ENCODE peak calls at places on chromosomes 3 and 15, in eight cellular contexts. S is heart right ventricle, Y is A549, Q is mucosa of descending colon, F is HL-60, E is type B pancreatic cell, H is B cell, M is mesothelial cell of epicardium. C is an unnamed sample.

GRCh38 chr3:29757054-29757777 is 476.3 kb downstream of the RBMS3 start:
- DNase-seq in S (no peak), Y (no peak), Q (no peak), F (no peak), E (no peak), H (no peak), M (no peak), C (no peak)

GRCh38 chr3:48016336-48016973 is at the start of gene MAP4:
- DNase-seq in S (no peak), Y (peak), Q (no peak), F (no peak), E (no peak), H (no peak), M (no peak), C (no peak)

GRCh38 chr3:183699238-183699947 is 1.8 kb downstream of the YEATS2 start:
- DNase-seq in S (no peak), Y (no peak), Q (no peak), F (no peak), E (no peak), H (no peak), M (no peak), C (no peak)

GRCh38 chr3:45178131-45179023 is 32.2 kb upstream of the CDCP1 start:
- DNase-seq in S (no peak), Y (no peak), Q (no peak), F (no peak), E (no peak), H (no peak), M (no peak), C (peak)

GRCh38 chr15:34616613-34617012 is 33.2 kb upstream of the GOLGA8B start:
- DNase-seq in S (no peak), Y (peak), Q (no peak), F (no peak), E (no peak), H (no peak), M (no peak), C (no peak)

GRCh38 chr3:178603735-178604134 is 67.5 kb downstream of the KCNMB2 start:
- DNase-seq in S (no peak), Y (no peak), Q (no peak), F (no peak), E (no peak), H (no peak), M (no peak), C (no peak)

GRCh38 chr3:62604301-62604700 is 231.0 kb upstream of the FEZF2 start:
- DNase-seq in S (no peak), Y (peak), Q (no peak), F (no peak), E (no peak), H (no peak), M (no peak), C (no peak)

GRCh38 chr3:27080126-27080525 is 289.1 kb downstream of the NEK10 start:
- DNase-seq in S (no peak), Y (no peak), Q (no peak), F (no peak), E (no peak), H (no peak), M (no peak), C (no peak)

GRCh38 chr3:149371001-149371722 is 6.3 kb downstream of the TM4SF1 start:
- DNase-seq in S (no peak), Y (peak), Q (no peak), F (no peak), E (no peak), H (no peak), M (no peak), C (no peak)

GRCh38 chr15:82864967-82865366 is 55.5 kb downstream of the WHAMM start:
- DNase-seq in S (no peak), Y (no peak), Q (no peak), F (no peak), E (no peak), H (no peak), M (no peak), C (peak)

GRCh38 chr15:38176155-38176554 is 76.5 kb upstream of the SPRED1 start:
- DNase-seq in S (no peak), Y (no peak), Q (no peak), F (no peak), E (no peak), H (no peak), M (no peak), C (no peak)

GRCh38 chr3:122799322-122799721 is 4.5 kb downstream of the SLC49A4 start:
- DNase-seq in S (no peak), Y (no peak), Q (no peak), F (no peak), E (no peak), H (no peak), M (no peak), C (no peak)

GRCh38 chr15:27638950-27639349 is 460.2 kb downstream of the OCA2 start:
- DNase-seq in S (no peak), Y (no peak), Q (no peak), F (no peak), E (no peak), H (no peak), M (no peak), C (no peak)

GRCh38 chr15:44034933-44035624 is 160.0 kb downstream of the FRMD5 start:
- DNase-seq in S (no peak), Y (no peak), Q (no peak), F (no peak), E (no peak), H (no peak), M (no peak), C (no peak)

GRCh38 chr3:124131158-124132115 is 139.5 kb upstream of the ROPN1 start:
- DNase-seq in S (no peak), Y (no peak), Q (no peak), F (no peak), E (no peak), H (no peak), M (no peak), C (no peak)

GRCh38 chr15:89496155-89497098 is at the start of gene RHCG:
- DNase-seq in S (no peak), Y (peak), Q (no peak), F (no peak), E (no peak), H (no peak), M (no peak), C (no peak)

GRCh38 chr3:171230857-171231256 is 204.3 kb upstream of the SLC2A2 start:
- DNase-seq in S (no peak), Y (no peak), Q (no peak), F (no peak), E (no peak), H (no peak), M (no peak), C (no peak)

GRCh38 chr3:12224181-12225147 is 64.4 kb upstream of the PPARG start:
- DNase-seq in S (no peak), Y (peak), Q (peak), F (no peak), E (no peak), H (no peak), M (no peak), C (no peak)

GRCh38 chr3:64184621-64185020 is 40.6 kb downstream of the PRICKLE2 start:
- DNase-seq in S (no peak), Y (peak), Q (no peak), F (no peak), E (no peak), H (no peak), M (no peak), C (no peak)

GRCh38 chr3:157282261-157283191 is 122.6 kb upstream of the CCNL1 start:
- DNase-seq in S (no peak), Y (no peak), Q (no peak), F (no peak), E (no peak), H (no peak), M (no peak), C (no peak)

GRCh38 chr3:139202226-139202958 is 141.4 kb upstream of the MRPS22 start:
- DNase-seq in S (no peak), Y (peak), Q (peak), F (no peak), E (no peak), H (no peak), M (no peak), C (no peak)

GRCh38 chr3:127218457-127218922 is 25.6 kb downstream of the PRR23E start:
- DNase-seq in S (no peak), Y (no peak), Q (no peak), F (no peak), E (no peak), H (no peak), M (no peak), C (peak)

GRCh38 chr3:10941972-10942371 is 50.6 kb upstream of the SLC6A1 start:
- DNase-seq in S (no peak), Y (no peak), Q (no peak), F (no peak), E (no peak), H (no peak), M (no peak), C (no peak)

GRCh38 chr3:175338775-175339535 is 479.8 kb downstream of the NAALADL2 start:
- DNase-seq in S (no peak), Y (peak), Q (no peak), F (no peak), E (no peak), H (no peak), M (no peak), C (no peak)

GRCh38 chr15:74793135-74794028 is 11.5 kb downstream of the CSK start:
- DNase-seq in S (no peak), Y (no peak), Q (no peak), F (no peak), E (no peak), H (peak), M (no peak), C (no peak)
- TF ChIP-seq CTCF in S (peak), Y (no peak), Q (no peak), F (peak), E (peak), H (peak), M (no peak), C (peak)

GRCh38 chr15:70095387-70096214 is 2.1 kb downstream of the TLE3 start:
- DNase-seq in S (peak), Y (no peak), Q (peak), F (no peak), E (peak), H (peak), M (no peak), C (no peak)
- TF ChIP-seq CTCF in S (peak), Y (no peak), Q (no peak), F (no peak), E (peak), H (peak), M (no peak), C (no peak)

GRCh38 chr15:74726774-74727164 is 1.4 kb upstream of the CYP1A1 start:
- DNase-seq in S (peak), Y (no peak), Q (no peak), F (no peak), E (no peak), H (no peak), M (no peak), C (no peak)

GRCh38 chr15:74725241-74725774 is at the start of gene CYP1A1:
- DNase-seq in S (peak), Y (no peak), Q (peak), F (no peak), E (no peak), H (no peak), M (no peak), C (no peak)

GRCh38 chr15:74727727-74728126 is 2.4 kb upstream of the CYP1A1 start:
- DNase-seq in S (peak), Y (no peak), Q (no peak), F (no peak), E (no peak), H (peak), M (no peak), C (no peak)

GRCh38 chr15:74724570-74725240 is 623 bp downstream of the CYP1A1 start:
- DNase-seq in S (no peak), Y (no peak), Q (no peak), F (no peak), E (no peak), H (no peak), M (no peak), C (no peak)

DNA sequence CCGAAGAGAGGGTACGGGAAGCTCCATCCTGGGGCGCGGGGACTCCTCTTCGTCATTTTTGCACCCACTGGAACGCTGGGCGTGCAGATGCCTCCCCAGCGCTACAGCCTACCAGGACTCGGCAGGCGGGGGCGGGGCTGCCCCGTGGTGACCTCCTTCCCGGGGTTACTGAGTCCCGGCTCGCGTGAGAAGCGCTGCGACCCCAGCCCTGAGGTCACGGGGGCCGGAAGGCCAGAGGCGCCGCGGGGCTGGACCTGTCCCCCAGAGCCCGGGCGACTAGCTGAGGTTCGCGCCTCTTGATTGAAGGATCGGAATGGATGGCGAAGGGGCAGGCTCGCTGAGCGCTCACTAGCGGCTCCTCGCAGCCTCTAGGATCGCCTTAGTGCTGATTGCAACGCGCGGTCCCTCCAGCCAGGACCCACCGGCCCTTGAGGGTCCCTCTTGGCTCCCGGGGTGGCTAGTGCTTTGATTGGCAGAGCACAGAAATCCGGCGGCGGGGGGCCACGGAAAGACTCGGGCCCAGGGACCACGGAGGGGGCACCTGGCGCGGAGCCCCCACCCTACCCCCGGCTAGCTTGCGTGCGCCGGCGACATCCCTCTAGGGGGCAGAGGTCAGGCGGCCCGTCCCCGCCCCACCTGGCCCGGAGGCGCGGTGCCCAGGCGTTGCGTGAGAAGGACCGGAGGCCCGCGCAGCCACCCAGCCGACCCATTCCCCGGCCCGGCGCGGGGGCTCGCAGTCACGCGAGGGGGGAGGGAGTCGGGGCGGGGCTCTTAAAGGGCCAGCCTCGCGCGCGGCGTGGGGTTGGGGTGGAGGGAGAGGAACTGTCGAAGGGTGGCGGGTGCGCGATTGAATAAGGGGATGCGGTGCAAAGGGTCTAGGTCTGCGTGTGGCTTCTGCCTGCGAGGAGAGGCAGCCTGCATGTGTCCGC is 781 bp upstream of the CYP1A1 start:
- DNase-seq in S (peak), Y (peak), Q (peak), F (peak), E (peak), H (peak), M (no peak), C (no peak)
- TF ChIP-seq CTCF in S (no peak), Y (no peak), Q (no peak), F (no peak), E (no peak), H (peak), M (no peak), C (no peak)

DNA sequence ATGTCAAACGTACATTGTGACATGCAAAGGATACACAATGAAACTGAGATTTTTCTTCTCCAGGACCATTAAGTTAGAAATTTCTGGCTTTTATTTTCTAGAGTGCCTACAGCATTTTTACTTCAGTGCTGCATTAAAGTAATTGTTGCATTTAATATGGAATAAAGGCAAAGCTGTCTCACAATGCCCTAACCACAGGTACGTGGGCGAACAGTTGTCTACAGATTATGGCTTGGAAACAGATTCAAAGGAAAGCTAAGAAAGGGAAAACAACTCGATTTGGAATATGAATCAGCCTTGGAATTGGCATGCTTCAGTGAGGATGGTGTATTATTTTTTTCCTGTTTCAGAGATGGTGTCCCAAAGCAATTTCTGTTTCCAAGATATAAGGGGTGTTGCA is 79.1 kb upstream of the TUSC7 start:
- DNase-seq in S (no peak), Y (no peak), Q (no peak), F (no peak), E (no peak), H (no peak), M (no peak), C (no peak)
- TF ChIP-seq CTCF in S (no peak), Y (no peak), Q (no peak), F (no peak), E (no peak), H (no peak), M (no peak), C (no peak)

C was measured in osteocyte.